ENCODE peak calls at places on chromosome 10, in four cellular contexts. X, S, C and Z are unnamed samples.

GRCh38 chr10:128568979-128569378 is 442.8 kb upstream of the MKI67 start:
- DNase-seq in X (no peak), C (no peak), S (no peak), Z (no peak)

GRCh38 chr10:21368022-21368582 is 157.4 kb downstream of the SKIDA1 start:
- DNase-seq in S (no peak), C (peak), X (no peak), Z (no peak)

GRCh38 chr10:21754410-21755011 is 220.5 kb downstream of the MLLT10 start:
- DNase-seq in C (peak), X (no peak), S (no peak), Z (no peak)

GRCh38 chr10:51832652-51833383 is 133.4 kb upstream of the CSTF2T start:
- DNase-seq in X (no peak), S (peak), C (peak), Z (no peak)

GRCh38 chr10:80324891-80325364 is 31.6 kb downstream of the DYDC1 start:
- DNase-seq in X (no peak), S (no peak), C (no peak), Z (no peak)

GRCh38 chr10:71263376-71263775 is 51.0 kb downstream of the UNC5B start:
- DNase-seq in C (no peak), X (no peak), S (no peak), Z (no peak)

GRCh38 chr10:102230264-102230860 is 4.3 kb downstream of the ELOVL3 start:
- DNase-seq in C (peak), S (peak), X (peak), Z (peak)

GRCh38 chr10:126910798-126911197 is 5.6 kb downstream of the DOCK1 start:
- DNase-seq in X (no peak), S (peak), C (no peak), Z (no peak)

GRCh38 chr10:23037561-23037960 is 57.8 kb upstream of the MSRB2 start:
- DNase-seq in C (no peak), S (no peak), X (no peak), Z (no peak)

GRCh38 chr10:90276894-90277447 is 575.6 kb downstream of the KIF20B start:
- DNase-seq in S (no peak), C (no peak), X (no peak), Z (no peak)

GRCh38 chr10:89115876-89116627 is 91.1 kb downstream of the CH25H start:
- DNase-seq in C (peak), S (peak), X (no peak), Z (no peak)

GRCh38 chr10:51260376-51260775 is 186.1 kb downstream of the PRKG1 start:
- DNase-seq in C (no peak), X (no peak), S (no peak), Z (no peak)

GRCh38 chr10:48731141-48731540 is 46.5 kb downstream of the WDFY4 start:
- DNase-seq in S (no peak), C (no peak), X (no peak), Z (no peak)

GRCh38 chr10:79052311-79053080 is 16.3 kb upstream of the ZMIZ1 start:
- DNase-seq in X (no peak), C (peak), S (no peak), Z (peak)

GRCh38 chr10:79608505-79609375 is 2.0 kb upstream of the SFTPA1 start:
- DNase-seq in S (peak), X (peak), C (peak), Z (peak)

GRCh38 chr10:112957589-112958202 is 7.6 kb downstream of the TCF7L2 start:
- DNase-seq in X (no peak), C (peak), S (no peak), Z (no peak)

GRCh38 chr10:51397695-51398094 is 301.7 kb downstream of the CSTF2T start:
- DNase-seq in S (peak), C (no peak), X (no peak), Z (no peak)

GRCh38 chr10:4984971-4985594 is 18.6 kb downstream of the AKR1C2 start:
- DNase-seq in S (peak), X (no peak), C (no peak), Z (no peak)

GRCh38 chr10:79475877-79476276 is 30.5 kb upstream of the ZCCHC24 start:
- DNase-seq in C (no peak), X (no peak), S (no peak), Z (no peak)

GRCh38 chr10:80429521-80429966 is 21.2 kb downstream of the PRXL2A start:
- DNase-seq in S (no peak), C (no peak), X (no peak), Z (no peak)

GRCh38 chr10:114053946-114054345 is 10.3 kb downstream of the ADRB1 start:
- DNase-seq in C (no peak), S (no peak), X (no peak), Z (no peak)

GRCh38 chr10:4352566-4352961 is 473.4 kb upstream of the AKR1E2 start:
- DNase-seq in S (no peak), X (no peak), C (peak), Z (no peak)

GRCh38 chr10:86100581-86101061 is 266.0 kb downstream of the GRID1 start:
- DNase-seq in X (peak), C (no peak), S (peak), Z (peak)

GRCh38 chr10:69789164-69789576 is 12.5 kb upstream of the COL13A1 start:
- DNase-seq in S (no peak), C (peak), X (no peak), Z (no peak)

GRCh38 chr10:77328272-77328816 is 309.3 kb downstream of the KCNMA1 start:
- DNase-seq in X (peak), S (peak), C (peak), Z (peak)

GRCh38 chr10:104098360-104098925 is 12.8 kb upstream of the COL17A1 start:
- DNase-seq in S (peak), C (no peak), X (no peak), Z (no peak)

DNA sequence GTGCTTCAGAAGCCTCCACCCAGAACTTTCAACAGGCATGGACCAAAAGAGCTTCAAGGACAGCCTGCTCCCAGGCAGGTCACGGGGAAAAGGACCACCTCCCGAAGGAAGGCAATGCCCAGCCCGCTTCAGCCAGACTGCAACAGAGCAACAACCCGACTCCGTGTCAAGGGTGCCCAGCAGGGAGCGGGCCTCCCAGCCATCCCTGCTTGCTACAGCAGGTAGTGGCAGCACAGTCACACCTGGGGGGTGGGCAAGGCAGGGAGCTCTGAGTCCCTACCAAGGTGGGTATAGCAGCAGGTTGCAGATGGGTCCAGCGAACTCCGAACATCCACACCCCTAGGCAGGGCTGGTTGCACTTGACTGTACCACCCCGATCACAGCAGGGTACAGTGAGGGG is 467.8 kb upstream of the PFKP start:
- DNase-seq in X (no peak), C (no peak), S (no peak), Z (no peak)
- H4K91ac ChIP-seq in X (no peak), C (no peak), S (no peak), Z (peak)

GRCh38 chr10:124369066-124369465 is 49.7 kb downstream of the OAT start:
- DNase-seq in X (no peak), C (no peak), S (no peak), Z (no peak)

GRCh38 chr10:124367414-124367813 is 51.3 kb downstream of the OAT start:
- DNase-seq in C (no peak), X (no peak), S (no peak), Z (no peak)

GRCh38 chr10:124370426-124370825 is 48.3 kb downstream of the OAT start:
- DNase-seq in S (no peak), C (no peak), X (no peak), Z (no peak)

GRCh38 chr10:124367936-124368335 is 50.8 kb downstream of the OAT start:
- DNase-seq in S (no peak), X (no peak), C (no peak), Z (no peak)

GRCh38 chr10:124369986-124370385 is 48.7 kb downstream of the OAT start:
- DNase-seq in C (no peak), S (no peak), X (no peak), Z (no peak)
- H4K91ac ChIP-seq in C (no peak), S (no peak), X (no peak), Z (no peak)

GRCh38 chr10:129965418-129965793 is 1.3 kb upstream of the EBF3 start:
- DNase-seq in S (no peak), X (no peak), C (no peak), Z (no peak)
- H4K91ac ChIP-seq in S (no peak), X (no peak), C (no peak), Z (no peak)

DNA sequence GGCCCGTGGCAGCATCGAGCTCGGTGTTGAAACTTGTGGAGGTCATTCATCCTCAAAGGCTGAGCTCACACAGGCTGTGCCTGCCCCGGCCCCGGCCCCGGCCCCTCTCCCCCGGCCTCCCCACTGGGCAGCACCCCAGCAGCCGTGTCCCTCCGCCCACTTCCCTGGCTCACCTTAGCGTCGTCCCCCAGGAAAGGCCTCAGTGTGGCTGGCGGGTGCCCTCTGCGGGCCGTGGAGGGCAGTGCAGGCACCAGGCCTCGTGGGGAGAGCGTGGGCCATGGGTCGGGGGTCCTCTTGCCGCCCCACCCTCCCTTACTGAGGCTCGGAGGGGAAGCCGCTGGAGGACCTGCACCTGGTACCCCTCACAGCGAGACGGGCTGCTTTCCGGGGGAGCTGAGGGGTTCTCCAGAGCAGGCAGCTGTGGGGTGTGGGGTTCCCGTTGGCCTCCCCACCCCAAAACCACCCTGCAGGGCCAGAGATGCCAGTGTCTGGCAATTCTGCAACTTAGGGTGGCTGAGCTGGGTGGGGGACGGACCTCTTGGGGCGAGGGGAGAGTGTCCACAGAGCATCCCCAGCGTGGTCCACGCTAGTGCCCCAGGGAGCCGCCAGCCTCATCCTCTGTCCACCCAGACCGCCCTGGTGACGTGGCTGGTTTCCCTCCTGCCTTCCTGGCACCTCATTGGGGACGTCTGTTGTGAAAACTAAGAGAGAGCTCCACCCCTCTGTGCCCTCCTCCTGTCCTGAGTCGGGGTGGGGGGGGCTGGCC is 44.2 kb upstream of the DPYSL4 start:
- DNase-seq in S (no peak), X (peak), C (peak), Z (peak)
- H4K91ac ChIP-seq in S (no peak), X (no peak), C (no peak), Z (no peak)

GRCh38 chr10:11325817-11326216 is 285.6 kb downstream of the USP6NL start:
- DNase-seq in C (peak), X (no peak), S (peak), Z (no peak)
- H4K91ac ChIP-seq in C (no peak), X (no peak), S (no peak), Z (no peak)

DNA sequence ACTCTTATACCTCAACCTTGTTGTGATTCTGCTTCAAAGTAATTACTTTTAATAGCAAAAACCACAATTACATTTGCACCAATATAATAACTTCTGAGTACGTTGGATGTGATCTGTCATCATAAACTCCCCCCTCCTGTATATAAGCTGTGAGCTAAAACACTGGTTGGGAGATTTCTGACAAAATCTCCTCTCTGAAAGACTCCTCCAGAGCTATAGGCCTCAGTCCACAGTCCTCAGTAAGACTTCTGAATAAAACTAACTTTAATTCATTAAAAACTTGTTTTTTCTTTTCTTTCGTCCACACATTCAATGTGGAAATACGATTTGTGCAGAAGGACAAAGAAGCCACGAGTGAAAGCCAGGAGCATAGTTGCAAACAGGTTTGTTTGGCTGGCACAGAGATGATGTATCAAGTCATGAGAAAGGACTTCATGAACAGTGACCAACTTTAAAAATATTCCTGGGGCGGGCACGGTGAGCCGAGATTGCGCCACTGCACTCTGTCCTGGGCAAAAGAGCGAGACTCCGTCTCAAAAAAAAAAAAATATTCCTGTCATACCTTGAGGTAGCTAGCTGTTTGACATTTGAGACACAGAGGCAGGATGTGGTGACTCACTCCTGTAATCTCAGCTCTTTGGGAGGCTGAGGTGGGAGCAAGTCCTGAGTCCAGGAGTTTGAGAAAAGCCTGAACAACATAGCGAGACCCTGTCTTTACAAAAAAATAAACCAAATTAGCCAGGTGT is 91.1 kb upstream of the ARHGAP21 start:
- DNase-seq in S (peak), X (no peak), C (peak), Z (no peak)
- H4K91ac ChIP-seq in S (no peak), X (no peak), C (no peak), Z (no peak)

DNA sequence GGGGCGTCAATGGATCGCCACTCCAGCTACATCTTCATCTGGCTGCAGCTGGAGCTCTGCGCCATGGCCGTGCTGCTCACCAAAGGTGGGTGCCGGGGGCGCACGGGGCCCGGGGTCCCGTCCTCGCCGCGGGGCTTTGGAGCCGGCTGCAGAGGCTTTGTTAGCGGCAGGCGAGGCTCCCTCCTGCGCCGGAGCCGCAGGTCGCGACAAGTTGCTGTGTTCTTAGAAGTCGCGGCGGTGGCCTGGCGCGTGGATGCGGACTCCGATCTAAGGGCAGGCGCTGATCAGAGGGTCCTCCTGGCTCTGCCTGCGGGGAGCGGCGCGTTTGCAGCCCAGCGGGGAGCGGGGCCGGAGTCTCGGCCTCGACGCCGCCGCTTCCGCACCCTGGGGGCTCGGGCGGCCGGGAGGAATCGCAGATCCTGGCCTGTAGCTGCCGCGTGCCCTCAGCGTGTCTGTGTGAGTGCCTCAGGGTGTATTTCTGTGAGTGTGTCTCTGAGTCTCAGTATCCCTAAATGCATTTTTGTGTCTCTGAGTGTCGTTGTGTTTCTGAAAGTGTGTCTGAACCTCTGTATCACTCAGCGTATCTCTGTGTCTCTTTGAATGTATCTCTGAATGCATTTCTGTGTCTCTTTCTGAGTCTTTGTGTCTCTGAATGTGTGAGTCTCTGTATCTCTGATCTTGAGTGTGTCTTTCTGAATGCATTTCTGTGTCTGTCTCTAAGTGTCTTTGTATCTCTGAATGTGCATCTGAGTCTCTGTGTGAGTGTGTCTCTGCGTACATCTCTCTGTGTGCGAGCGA is 767 bp downstream of the BAMBI start:
- DNase-seq in S (peak), X (peak), C (peak), Z (no peak)
- H4K91ac ChIP-seq in S (peak), X (no peak), C (peak), Z (no peak)